ENCODE peak calls at places on chromosomes 16 and 17, in eight cellular contexts. A, U, Q, J, N, K, B and Y are unnamed samples.

GRCh38 chr16:49631521-49632041 is 224.3 kb downstream of the ZNF423 start:
- DNase-seq in A (no peak), U (peak), Q (no peak), J (no peak), N (no peak), K (no peak), B (no peak), Y (no peak)

GRCh38 chr16:47753620-47754019 is 292.5 kb downstream of the PHKB start:
- DNase-seq in A (no peak), U (no peak), Q (no peak), J (no peak), N (no peak), K (no peak), B (no peak), Y (no peak)

GRCh38 chr17:42748202-42748905 is 3.5 kb upstream of the EZH1 start:
- DNase-seq in A (no peak), U (no peak), Q (no peak), J (no peak), N (no peak), K (no peak), B (no peak), Y (no peak)

GRCh38 chr17:17783825-17784598 is 52.8 kb downstream of the SREBF1 start:
- DNase-seq in A (peak), U (peak), Q (peak), J (no peak), N (no peak), K (peak), B (peak), Y (peak)

GRCh38 chr16:84138824-84139627 is 6.0 kb downstream of the HSDL1 start:
- DNase-seq in A (no peak), U (peak), Q (no peak), J (no peak), N (peak), K (peak), B (no peak), Y (peak)

GRCh38 chr17:57600092-57600491 is 145.0 kb downstream of the CCDC182 start:
- DNase-seq in A (no peak), U (no peak), Q (no peak), J (no peak), N (peak), K (peak), B (no peak), Y (no peak)

GRCh38 chr17:44795928-44796327 is 34.2 kb downstream of the GJC1 start:
- DNase-seq in A (no peak), U (no peak), Q (no peak), J (peak), N (no peak), K (no peak), B (no peak), Y (no peak)

GRCh38 chr17:58308173-58308984 is 20.2 kb downstream of the TSPOAP1 start:
- DNase-seq in A (no peak), U (no peak), Q (no peak), J (no peak), N (no peak), K (no peak), B (no peak), Y (no peak)

GRCh38 chr17:73595068-73595865 is 49.0 kb downstream of the SDK2 start:
- DNase-seq in A (peak), U (peak), Q (peak), J (no peak), N (no peak), K (peak), B (peak), Y (no peak)

GRCh38 chr17:13777003-13777402 is 175.3 kb upstream of the HS3ST3A1 start:
- DNase-seq in A (no peak), U (peak), Q (no peak), J (no peak), N (no peak), K (no peak), B (no peak), Y (no peak)

GRCh38 chr17:10304758-10305300 is 68.0 kb downstream of the MYH13 start:
- DNase-seq in A (no peak), U (no peak), Q (no peak), J (no peak), N (no peak), K (no peak), B (no peak), Y (no peak)

GRCh38 chr16:4062212-4062802 is 53.9 kb downstream of the ADCY9 start:
- DNase-seq in A (no peak), U (no peak), Q (no peak), J (no peak), N (no peak), K (no peak), B (no peak), Y (no peak)

GRCh38 chr17:77840576-77841160 is 117.8 kb upstream of the TNRC6C start:
- DNase-seq in A (no peak), U (no peak), Q (no peak), J (no peak), N (no peak), K (no peak), B (no peak), Y (no peak)

GRCh38 chr16:83520596-83520995 is 287.2 kb upstream of the HSBP1 start:
- DNase-seq in A (no peak), U (no peak), Q (no peak), J (no peak), N (no peak), K (no peak), B (no peak), Y (no peak)

GRCh38 chr16:59878479-59878878 is 1144.4 kb upstream of the GOT2 start:
- DNase-seq in A (no peak), U (peak), Q (no peak), J (no peak), N (no peak), K (no peak), B (no peak), Y (peak)

GRCh38 chr16:57622361-57623250 is 5.8 kb upstream of the ADGRG1 start:
- DNase-seq in A (no peak), U (no peak), Q (no peak), J (no peak), N (no peak), K (no peak), B (peak), Y (peak)

GRCh38 chr17:4305224-4305623 is 41.4 kb upstream of the ANKFY1 start:
- DNase-seq in A (no peak), U (no peak), Q (no peak), J (no peak), N (no peak), K (no peak), B (no peak), Y (no peak)

GRCh38 chr17:69605571-69605970 is 191.1 kb downstream of the MAP2K6 start:
- DNase-seq in A (no peak), U (no peak), Q (no peak), J (no peak), N (no peak), K (no peak), B (no peak), Y (no peak)

GRCh38 chr17:71409137-71409536 is 711.7 kb upstream of the SOX9 start:
- DNase-seq in A (no peak), U (no peak), Q (no peak), J (no peak), N (no peak), K (no peak), B (no peak), Y (no peak)

GRCh38 chr17:13728751-13729150 is 127.0 kb upstream of the HS3ST3A1 start:
- DNase-seq in A (no peak), U (peak), Q (no peak), J (no peak), N (no peak), K (no peak), B (no peak), Y (no peak)

GRCh38 chr16:77780378-77780837 is 8.0 kb upstream of the VAT1L start:
- DNase-seq in A (no peak), U (peak), Q (no peak), J (no peak), N (no peak), K (no peak), B (no peak), Y (no peak)

GRCh38 chr16:50626868-50627267 is 54.2 kb downstream of the SNX20 start:
- DNase-seq in A (no peak), U (no peak), Q (no peak), J (no peak), N (no peak), K (no peak), B (no peak), Y (no peak)

GRCh38 chr17:66580178-66580577 is 254.7 kb upstream of the CACNG5 start:
- DNase-seq in A (peak), U (peak), Q (no peak), J (peak), N (no peak), K (no peak), B (peak), Y (no peak)

GRCh38 chr17:15963670-15964110 is 18.8 kb downstream of the ADORA2B start:
- DNase-seq in A (no peak), U (peak), Q (no peak), J (no peak), N (no peak), K (no peak), B (no peak), Y (no peak)

GRCh38 chr17:10119203-10120112 is 78.9 kb downstream of the GAS7 start:
- DNase-seq in A (peak), U (peak), Q (no peak), J (no peak), N (peak), K (peak), B (peak), Y (no peak)